ENCODE peak calls at places on chromosomes 2 and 18, in four cellular contexts. Y, J, X and U are unnamed samples.

GRCh38 chr2:98869272-98869641 is 66.8 kb downstream of the CRACDL start:
- DNase-seq in Y (no peak), J (peak; percentile 23), X (no peak), U (peak; percentile 55)

GRCh38 chr2:200796561-200796960 is 15.1 kb upstream of the BZW1 start:
- DNase-seq in Y (no peak), J (no peak), X (no peak), U (no peak)

GRCh38 chr18:74239567-74239966 is 52.2 kb downstream of the CYB5A start:
- DNase-seq in Y (no peak), J (no peak), X (no peak), U (no peak)

GRCh38 chr2:200173691-200174090 is 132.8 kb upstream of the SPATS2L start:
- DNase-seq in Y (no peak), J (no peak), X (no peak), U (no peak)

GRCh38 chr2:73156539-73157124 is 43.9 kb upstream of the RAB11FIP5 start:
- DNase-seq in Y (peak; percentile 46), J (peak; percentile 88), X (peak; percentile 89), U (peak; percentile 94)

GRCh38 chr2:56464613-56465012 is 280.8 kb downstream of the CCDC85A start:
- DNase-seq in Y (no peak), J (no peak), X (no peak), U (no peak)

GRCh38 chr2:236109473-236109872 is 58.7 kb downstream of the GBX2 start:
- DNase-seq in Y (no peak), J (no peak), X (no peak), U (no peak)

GRCh38 chr2:16900405-16901025 is 234.9 kb upstream of the CYRIA start:
- DNase-seq in Y (no peak), J (peak; percentile 69), X (peak; percentile 63), U (peak; percentile 87)

GRCh38 chr18:3041857-3042256 is 28.9 kb upstream of the LPIN2 start:
- DNase-seq in Y (no peak), J (no peak), X (no peak), U (no peak)

GRCh38 chr2:104109356-104109755 is 744.6 kb upstream of the POU3F3 start:
- DNase-seq in Y (no peak), J (no peak), X (no peak), U (no peak)

DNA sequence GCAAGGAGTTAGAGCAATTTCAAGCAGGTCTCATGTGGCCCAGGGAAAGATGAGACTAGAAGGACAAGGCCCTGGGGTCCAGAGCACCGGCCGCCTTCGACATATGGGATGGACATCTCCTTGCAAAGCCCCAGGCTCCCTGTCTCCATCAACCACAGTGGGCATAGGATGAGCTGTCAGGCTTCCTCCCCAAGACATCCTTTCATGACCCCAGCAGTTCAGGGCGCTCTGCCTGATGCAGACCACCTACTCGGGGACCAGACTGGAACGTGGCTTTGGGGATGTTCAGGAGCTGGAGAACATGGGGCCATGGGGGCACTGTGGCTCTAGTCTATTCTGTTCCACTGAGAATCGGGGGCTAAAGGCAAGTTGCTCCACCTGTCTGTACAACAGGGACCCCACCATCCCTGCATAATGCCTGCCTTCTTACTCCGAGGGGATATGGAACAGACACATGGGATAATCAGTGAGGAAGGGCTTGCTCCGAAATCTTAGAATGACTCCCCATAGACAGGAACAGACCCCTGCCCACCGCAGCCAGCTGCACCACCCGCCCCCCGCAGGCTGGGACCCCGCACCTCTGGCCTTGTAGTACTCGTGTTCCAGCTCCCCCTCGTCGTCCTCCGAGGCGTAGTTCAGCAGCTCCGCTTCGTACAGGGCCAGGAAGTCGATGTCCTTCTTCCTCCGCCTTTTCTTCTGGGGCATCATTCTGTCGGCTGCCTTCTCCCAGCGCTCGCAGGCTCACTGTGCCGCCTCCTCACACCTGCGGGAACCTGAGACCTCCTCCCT is 500 bp downstream of the LOXHD1 start:
- DNase-seq in Y (no peak), J (no peak), X (no peak), U (no peak)
- TF ChIP-seq CREB1 in Y (no peak), J (no peak), X (no peak), U (no peak)

DNA sequence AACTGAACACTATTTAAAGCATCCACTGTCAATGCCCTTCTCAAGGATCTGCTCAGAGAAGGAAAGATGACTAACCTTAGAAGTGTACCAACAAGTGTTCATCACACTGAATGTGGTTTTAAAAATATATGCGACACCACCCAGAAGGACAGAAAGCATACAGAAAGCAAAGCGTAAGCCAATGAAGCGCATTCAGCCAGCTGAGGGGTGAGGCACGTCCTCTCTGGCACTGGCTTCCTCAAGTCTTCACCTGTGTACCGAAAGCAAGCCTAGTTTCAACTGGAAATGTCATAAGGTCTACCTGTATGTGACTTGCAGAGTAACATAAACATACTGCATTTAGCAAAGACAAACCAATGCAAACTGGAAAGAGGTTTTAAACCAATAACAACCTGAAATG is 88.8 kb downstream of the PSMG2 start:
- DNase-seq in Y (no peak), J (no peak), X (peak; percentile 28), U (no peak)
- TF ChIP-seq CREB1 in Y (no peak), J (no peak), X (no peak), U (no peak)

GRCh38 chr2:71122917-71123316 is 7.1 kb downstream of the MCEE start:
- DNase-seq in Y (no peak), J (no peak), X (no peak), U (no peak)
- TF ChIP-seq CREB1 in Y (no peak), J (no peak), X (no peak), U (no peak)

GRCh38 chr18:22282311-22283235 is 113.2 kb downstream of the GATA6 start:
- DNase-seq in Y (no peak), J (no peak), X (no peak), U (peak; percentile 18)
- TF ChIP-seq CREB1 in Y (no peak), J (no peak), X (no peak), U (no peak)

DNA sequence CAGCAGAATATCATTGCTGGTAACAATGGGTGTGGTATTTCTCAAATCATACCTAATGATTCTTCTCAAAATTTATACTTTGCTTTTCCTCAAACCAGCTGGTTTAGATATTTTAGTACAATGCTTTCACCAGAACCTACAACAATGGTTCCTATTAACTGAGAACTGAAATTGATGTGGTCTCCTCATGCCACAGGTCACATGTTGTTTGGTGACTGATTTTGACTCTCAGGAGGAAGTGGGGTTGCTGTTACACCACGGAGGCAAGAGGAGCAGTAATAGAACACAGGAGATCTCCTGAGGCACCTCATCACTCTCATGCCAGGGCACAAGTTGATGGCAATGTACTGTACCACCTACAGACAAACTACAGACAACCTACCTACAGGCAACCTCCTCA is 3.0 kb upstream of the CEP68 start:
- DNase-seq in Y (no peak), J (no peak), X (no peak), U (no peak)
- TF ChIP-seq CREB1 in Y (no peak), J (no peak), X (no peak), U (no peak)

GRCh38 chr2:159936471-159936870 is 125.9 kb downstream of the PLA2R1 start:
- DNase-seq in Y (peak; percentile 50), J (peak; percentile 15), X (no peak), U (peak; percentile 31)
- TF ChIP-seq CREB1 in Y (no peak), J (no peak), X (no peak), U (no peak)